ENCODE peak calls at places on chromosomes 4 and X, in nine cellular contexts. Q is HTR-8/SVneo; T is stimulated activated CD4-positive, alpha-beta T cell treated with anti-CD3 and anti-CD28 coated beads, Interleukin-1b, Interleukin-23, amount 100 ng/mL, for 1 hour; E is nucleus accumbens; G is substantia nigra; K is effector memory CD4-positive, alpha-beta T cell; R is G401; A is M059J; O is stimulated activated CD8-positive, alpha-beta memory T cell treated with anti-CD3 and anti-CD28 coated beads, Interleukin-12 subunit alpha, Interleukin-12 subunit beta, amount 100 ng/mL, for 4 hours. L is an unnamed sample.
A peak's percentile ranks its signal among the peaks of the same experiment; 100 is the strongest.

GRCh38 chr4:81196126-81196650 is 18.8 kb downstream of the PRKG2 start:
- DNase-seq in Q (no peak), R (no peak), E (no peak), K (no peak), A (no peak), T (no peak), G (no peak), O (no peak), L (no peak)

GRCh38 chrX:49840679-49841078 is 11.6 kb downstream of the PAGE4 start:
- DNase-seq in O (peak; percentile 8), G (no peak), R (peak; percentile 92), Q (peak; percentile 26), K (no peak), E (peak; percentile 26), T (peak; percentile 6), A (peak; percentile 85), L (no peak)

GRCh38 chrX:140733766-140734342 is 24.3 kb downstream of the LINC00632 start:
- DNase-seq in E (no peak), O (no peak), T (no peak), G (peak; percentile 2), A (peak; percentile 42), Q (no peak), R (peak; percentile 68), K (no peak), L (peak; percentile 5)

GRCh38 chr4:188372856-188373255 is 233.6 kb downstream of the TRIML1 start:
- DNase-seq in E (no peak), O (no peak), G (no peak), T (no peak), K (no peak), Q (peak; percentile 29), R (peak; percentile 3), A (peak; percentile 53), L (peak; percentile 1)

GRCh38 chrX:107678957-107679740 is 50.8 kb downstream of the PRPS1 start:
- DNase-seq in G (no peak), A (peak; percentile 78), T (no peak), O (peak; percentile 17), R (no peak), E (no peak), Q (no peak), K (peak; percentile 44), L (peak; percentile 66)

GRCh38 chrX:12657881-12658280 is 133.3 kb upstream of the PRPS2 start:
- DNase-seq in K (no peak), O (no peak), R (no peak), E (no peak), A (peak; percentile 51), Q (no peak), G (no peak), T (no peak), L (no peak)

GRCh38 chrX:152632445-152633097 is 5.1 kb upstream of the GABRQ start:
- DNase-seq in G (peak; percentile 33), K (no peak), Q (no peak), E (peak; percentile 17), T (no peak), O (no peak), R (peak; percentile 7), A (peak; percentile 55), L (no peak)

GRCh38 chr4:154807042-154807630 is 26.1 kb downstream of the RBM46 start:
- DNase-seq in Q (peak; percentile 3), K (no peak), G (no peak), E (no peak), A (peak; percentile 10), T (no peak), O (no peak), R (peak; percentile 9), L (peak; percentile 30)

GRCh38 chr4:14338206-14338605 is 664.1 kb upstream of the CPEB2 start:
- DNase-seq in O (no peak), E (no peak), K (no peak), R (no peak), G (no peak), A (no peak), T (no peak), Q (no peak), L (no peak)

GRCh38 chr4:1172228-1172851 is at the start of gene SPON2:
- DNase-seq in K (no peak), R (no peak), A (no peak), Q (no peak), T (no peak), E (no peak), O (no peak), G (no peak), L (no peak)

GRCh38 chrX:110180928-110181310 is 137.0 kb downstream of the AMMECR1 start:
- DNase-seq in Q (no peak), E (no peak), R (no peak), O (no peak), K (no peak), G (no peak), A (peak; percentile 83), T (no peak), L (no peak)

GRCh38 chr4:7808752-7809151 is 130.9 kb downstream of the AFAP1 start:
- DNase-seq in T (no peak), R (no peak), Q (no peak), A (peak; percentile 82), O (no peak), E (no peak), K (no peak), G (no peak), L (no peak)

GRCh38 chr4:59553739-59554126 is 1646.4 kb upstream of the ADGRL3 start:
- DNase-seq in Q (peak; percentile 8), O (no peak), K (no peak), R (no peak), G (no peak), E (no peak), A (peak; percentile 14), T (no peak), L (no peak)

GRCh38 chr4:173121044-173121685 is 47.4 kb upstream of the GALNT7 start:
- DNase-seq in A (no peak), O (no peak), K (no peak), R (no peak), T (no peak), Q (no peak), G (no peak), E (no peak), L (no peak)

GRCh38 chrX:151516538-151517187 is 46.8 kb upstream of the PASD1 start:
- DNase-seq in E (no peak), G (no peak), A (no peak), T (no peak), K (no peak), Q (no peak), O (no peak), R (no peak), L (no peak)

GRCh38 chrX:137195991-137196390 is 162.2 kb upstream of the GPR101 start:
- DNase-seq in O (no peak), E (no peak), R (peak; percentile 84), Q (no peak), K (no peak), A (peak; percentile 57), T (no peak), G (no peak), L (no peak)

GRCh38 chr4:187422655-187423054 is 572.9 kb upstream of the ZFP42 start:
- DNase-seq in K (no peak), Q (no peak), O (no peak), G (no peak), T (no peak), E (no peak), A (no peak), R (no peak), L (no peak)

GRCh38 chrX:29530520-29530919 is 684.8 kb upstream of the MAGEB2 start:
- DNase-seq in G (no peak), K (no peak), O (no peak), E (no peak), A (peak; percentile 7), Q (peak; percentile 19), T (no peak), R (no peak), L (no peak)

GRCh38 chr4:95572304-95572991 is 23.7 kb upstream of the UNC5C start:
- DNase-seq in R (no peak), T (no peak), K (no peak), Q (no peak), E (no peak), A (peak; percentile 42), O (no peak), G (no peak), L (no peak)

GRCh38 chr4:183300070-183300469 is 20.0 kb downstream of the CLDN22 start:
- DNase-seq in A (peak; percentile 32), E (no peak), T (no peak), O (no peak), R (no peak), G (no peak), K (no peak), Q (no peak), L (no peak)

GRCh38 chrX:103477496-103477895 is 41.8 kb downstream of the RAB40A start:
- DNase-seq in T (no peak), O (no peak), A (no peak), K (no peak), G (no peak), E (no peak), Q (no peak), R (no peak), L (no peak)

GRCh38 chr4:114890773-114891172 is 222.6 kb downstream of the NDST4 start:
- DNase-seq in K (no peak), O (no peak), Q (no peak), A (no peak), E (no peak), R (no peak), G (no peak), T (no peak), L (no peak)

GRCh38 chrX:25166145-25166544 is 150.4 kb upstream of the ARX start:
- DNase-seq in O (no peak), E (no peak), R (no peak), G (no peak), Q (no peak), K (no peak), A (no peak), T (no peak), L (no peak)

GRCh38 chr4:2063557-2064275 is 4.6 kb downstream of the NAT8L start:
- DNase-seq in K (no peak), O (no peak), E (no peak), Q (no peak), T (no peak), G (no peak), A (no peak), R (no peak), L (no peak)

GRCh38 chr4:23324291-23324690 is 565.6 kb downstream of the PPARGC1A start:
- DNase-seq in O (no peak), K (no peak), G (no peak), R (no peak), A (peak; percentile 96), T (no peak), E (no peak), Q (no peak), L (no peak)

GRCh38 chrX:144586756-144587155 is 660.5 kb upstream of the SPANXN1 start:
- DNase-seq in R (no peak), G (no peak), A (peak; percentile 1), K (no peak), T (no peak), O (no peak), Q (peak; percentile 0), E (no peak), L (no peak)

GRCh38 chrX:107541244-107541643 is 87.1 kb upstream of the PRPS1 start:
- DNase-seq in K (no peak), A (peak; percentile 48), O (no peak), Q (no peak), T (no peak), G (no peak), R (no peak), E (no peak), L (no peak)

GRCh38 chr4:142405021-142405991 is 440.8 kb downstream of the INPP4B start:
- DNase-seq in G (peak; percentile 3), R (peak; percentile 61), A (peak; percentile 88), K (peak; percentile 37), E (no peak), Q (peak; percentile 19), O (no peak), T (peak; percentile 17), L (peak; percentile 74)

GRCh38 chr4:177400030-177400429 is 42.2 kb downstream of the AGA start:
- DNase-seq in A (no peak), E (no peak), O (no peak), R (no peak), K (no peak), G (no peak), T (no peak), Q (no peak), L (no peak)

GRCh38 chr4:93065790-93066189 is 762.0 kb downstream of the GRID2 start:
- DNase-seq in G (no peak), E (no peak), R (no peak), A (no peak), Q (no peak), T (no peak), K (no peak), O (no peak), L (no peak)

GRCh38 chr4:5979981-5980380 is 38.2 kb downstream of the C4orf50 start:
- DNase-seq in A (peak; percentile 37), G (no peak), E (no peak), Q (no peak), O (no peak), R (peak; percentile 7), K (no peak), T (no peak), L (no peak)

L was measured in HFF-Myc.